ENCODE peak calls at places on chromosomes 16 and 17, in four cellular contexts. One of them, this sample, is unnamed.

GRCh38 chr17:76250141-76250540 is 9.8 kb upstream of the RNF157 start:
- DNase-seq in pancreas: no peak
- DNase-seq in fibroblast of lung: no peak
- DNase-seq in heart right ventricle: no peak
- DNase-seq in this sample: no peak

GRCh38 chr17:41965694-41966375 is 760 bp upstream of the CNP start:
- DNase-seq in pancreas: peak; percentile 80
- DNase-seq in fibroblast of lung: peak; percentile 28
- DNase-seq in heart right ventricle: peak; percentile 44
- DNase-seq in this sample: peak; percentile 28

GRCh38 chr16:55418586-55418985 is 60.4 kb upstream of the MMP2 start:
- DNase-seq in pancreas: no peak
- DNase-seq in fibroblast of lung: peak; percentile 2
- DNase-seq in heart right ventricle: no peak
- DNase-seq in this sample: no peak

GRCh38 chr17:14986127-14986526 is 279.0 kb downstream of the PMP22 start:
- DNase-seq in pancreas: no peak
- DNase-seq in fibroblast of lung: no peak
- DNase-seq in heart right ventricle: no peak
- DNase-seq in this sample: no peak

GRCh38 chr17:7523033-7523432 is 25.8 kb upstream of the TNFSF12 start:
- DNase-seq in pancreas: no peak
- DNase-seq in fibroblast of lung: no peak
- DNase-seq in heart right ventricle: no peak
- DNase-seq in this sample: no peak

GRCh38 chr17:77132411-77133086 is 8.2 kb upstream of the SEC14L1 start:
- DNase-seq in pancreas: no peak
- DNase-seq in fibroblast of lung: no peak
- DNase-seq in heart right ventricle: no peak
- DNase-seq in this sample: no peak

GRCh38 chr16:26599786-26600107 is 467.0 kb upstream of the C16orf82 start:
- DNase-seq in pancreas: no peak
- DNase-seq in fibroblast of lung: no peak
- DNase-seq in heart right ventricle: no peak
- DNase-seq in this sample: no peak

GRCh38 chr16:23950898-23951297 is 115.1 kb downstream of the PRKCB start:
- DNase-seq in pancreas: no peak
- DNase-seq in fibroblast of lung: no peak
- DNase-seq in heart right ventricle: no peak
- DNase-seq in this sample: no peak

GRCh38 chr17:36978810-36979584 is 30.2 kb downstream of the AATF start:
- DNase-seq in pancreas: no peak
- DNase-seq in fibroblast of lung: peak; percentile 58
- DNase-seq in heart right ventricle: no peak
- DNase-seq in this sample: peak; percentile 14

GRCh38 chr17:82269138-82269881 is 4.2 kb downstream of the CSNK1D start:
- DNase-seq in pancreas: no peak
- DNase-seq in fibroblast of lung: no peak
- DNase-seq in heart right ventricle: no peak
- DNase-seq in this sample: no peak

GRCh38 chr17:1920948-1921351 is 91.1 kb downstream of the RPA1 start:
- DNase-seq in pancreas: no peak
- DNase-seq in fibroblast of lung: peak; percentile 21
- DNase-seq in heart right ventricle: peak; percentile 52
- DNase-seq in this sample: no peak

DNA sequence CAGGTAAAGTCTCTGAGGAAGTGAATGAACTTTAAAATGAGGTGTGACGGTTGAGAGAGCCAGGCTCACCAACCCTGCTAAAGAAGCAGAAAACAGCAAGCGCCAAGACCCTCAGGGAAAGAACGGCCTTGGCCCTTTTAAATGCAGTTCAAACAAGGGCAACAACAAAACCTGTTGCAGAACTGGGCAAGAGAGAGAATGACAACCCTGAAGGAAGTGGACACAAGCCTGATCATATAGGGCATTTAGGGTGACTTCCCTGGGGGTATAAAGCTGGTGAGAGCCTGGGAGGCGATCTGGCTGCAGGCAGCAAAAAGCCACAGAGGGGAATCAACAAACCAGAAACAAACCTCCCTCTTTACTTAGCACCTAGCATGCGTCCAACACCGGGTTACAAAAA is 1.0 kb downstream of the CPPED1 start:
- DNase-seq in pancreas: no peak
- DNase-seq in fibroblast of lung: no peak
- DNase-seq in heart right ventricle: no peak
- DNase-seq in this sample: no peak
- H3K4me3 ChIP-seq in pancreas: peak overlapping the region; percentile 49
- H3K4me3 ChIP-seq in fibroblast of lung: peak overlapping the region; percentile 96
- H3K4me3 ChIP-seq in heart right ventricle: peak overlapping the region; percentile 81
- H3K4me3 ChIP-seq in this sample: peak overlapping the region; percentile 86

GRCh38 chr17:64130559-64131001 is 636 bp upstream of the ERN1 start:
- DNase-seq in pancreas: no peak
- DNase-seq in fibroblast of lung: peak; percentile 48
- DNase-seq in heart right ventricle: no peak
- DNase-seq in this sample: peak; percentile 82
- TF ChIP-seq CTCF in pancreas: no peak
- TF ChIP-seq CTCF in fibroblast of lung: no peak
- TF ChIP-seq CTCF in heart right ventricle: no peak
- TF ChIP-seq CTCF in this sample: no peak

GRCh38 chr16:86513471-86514277 is 3.3 kb downstream of the FOXF1 start:
- DNase-seq in pancreas: no peak
- DNase-seq in fibroblast of lung: no peak
- DNase-seq in heart right ventricle: no peak
- DNase-seq in this sample: no peak
- H3K4me3 ChIP-seq in pancreas: no peak overlapping the region
- H3K4me3 ChIP-seq in fibroblast of lung: peak overlapping the region; percentile 97
- H3K4me3 ChIP-seq in heart right ventricle: no peak overlapping the region
- H3K4me3 ChIP-seq in this sample: peak overlapping the region; percentile 77

GRCh38 chr17:35046245-35046644 is 17.3 kb downstream of the RFFL start:
- DNase-seq in pancreas: no peak
- DNase-seq in fibroblast of lung: no peak
- DNase-seq in heart right ventricle: no peak
- DNase-seq in this sample: no peak
- TF ChIP-seq CTCF in pancreas: no peak
- TF ChIP-seq CTCF in fibroblast of lung: no peak
- TF ChIP-seq CTCF in heart right ventricle: no peak
- TF ChIP-seq CTCF in this sample: no peak

GRCh38 chr17:21298056-21298982 is 13.8 kb downstream of the MAP2K3 start:
- DNase-seq in pancreas: peak; percentile 58
- DNase-seq in fibroblast of lung: no peak
- DNase-seq in heart right ventricle: no peak
- DNase-seq in this sample: no peak
- H3K4me3 ChIP-seq in pancreas: no peak overlapping the region
- H3K4me3 ChIP-seq in fibroblast of lung: no peak overlapping the region
- H3K4me3 ChIP-seq in heart right ventricle: no peak overlapping the region
- H3K4me3 ChIP-seq in this sample: no peak overlapping the region

GRCh38 chr16:7272567-7273158 is 60.0 kb upstream of the RBFOX1 start:
- DNase-seq in pancreas: no peak
- DNase-seq in fibroblast of lung: no peak
- DNase-seq in heart right ventricle: no peak
- DNase-seq in this sample: no peak

GRCh38 chr16:7270823-7271222 is 61.8 kb upstream of the RBFOX1 start:
- DNase-seq in pancreas: no peak
- DNase-seq in fibroblast of lung: no peak
- DNase-seq in heart right ventricle: no peak
- DNase-seq in this sample: no peak

GRCh38 chr16:7270006-7270405 is 62.6 kb upstream of the RBFOX1 start:
- DNase-seq in pancreas: no peak
- DNase-seq in fibroblast of lung: no peak
- DNase-seq in heart right ventricle: no peak
- DNase-seq in this sample: no peak

GRCh38 chr16:7268182-7268581 is 64.5 kb upstream of the RBFOX1 start:
- DNase-seq in pancreas: no peak
- DNase-seq in fibroblast of lung: no peak
- DNase-seq in heart right ventricle: no peak
- DNase-seq in this sample: no peak
- TF ChIP-seq CTCF in pancreas: peak; percentile 42
- TF ChIP-seq CTCF in fibroblast of lung: peak; percentile 28
- TF ChIP-seq CTCF in heart right ventricle: peak; percentile 66
- TF ChIP-seq CTCF in this sample: peak; percentile 29

GRCh38 chr16:31216116-31216469 is 842 bp downstream of the PYDC1 start:
- DNase-seq in pancreas: no peak
- DNase-seq in fibroblast of lung: no peak
- DNase-seq in heart right ventricle: no peak
- DNase-seq in this sample: no peak
- H3K4me3 ChIP-seq in pancreas: peak overlapping the region; percentile 44
- H3K4me3 ChIP-seq in fibroblast of lung: no peak overlapping the region
- H3K4me3 ChIP-seq in heart right ventricle: peak overlapping the region; percentile 53
- H3K4me3 ChIP-seq in this sample: no peak overlapping the region

GRCh38 chr16:78416400-78416799 is 316.9 kb downstream of the WWOX start:
- DNase-seq in pancreas: no peak
- DNase-seq in fibroblast of lung: no peak
- DNase-seq in heart right ventricle: no peak
- DNase-seq in this sample: no peak
- TF ChIP-seq CTCF in pancreas: no peak
- TF ChIP-seq CTCF in fibroblast of lung: no peak
- TF ChIP-seq CTCF in heart right ventricle: no peak
- TF ChIP-seq CTCF in this sample: no peak

GRCh38 chr16:28554634-28555423 is 1.1 kb downstream of the SGF29 start:
- DNase-seq in pancreas: no peak
- DNase-seq in fibroblast of lung: no peak
- DNase-seq in heart right ventricle: no peak
- DNase-seq in this sample: no peak
- H3K4me3 ChIP-seq in pancreas: peak overlapping the region; percentile 73
- H3K4me3 ChIP-seq in fibroblast of lung: peak overlapping the region; percentile 68
- H3K4me3 ChIP-seq in heart right ventricle: peak overlapping the region; percentile 72
- H3K4me3 ChIP-seq in this sample: peak overlapping the region; percentile 68

DNA sequence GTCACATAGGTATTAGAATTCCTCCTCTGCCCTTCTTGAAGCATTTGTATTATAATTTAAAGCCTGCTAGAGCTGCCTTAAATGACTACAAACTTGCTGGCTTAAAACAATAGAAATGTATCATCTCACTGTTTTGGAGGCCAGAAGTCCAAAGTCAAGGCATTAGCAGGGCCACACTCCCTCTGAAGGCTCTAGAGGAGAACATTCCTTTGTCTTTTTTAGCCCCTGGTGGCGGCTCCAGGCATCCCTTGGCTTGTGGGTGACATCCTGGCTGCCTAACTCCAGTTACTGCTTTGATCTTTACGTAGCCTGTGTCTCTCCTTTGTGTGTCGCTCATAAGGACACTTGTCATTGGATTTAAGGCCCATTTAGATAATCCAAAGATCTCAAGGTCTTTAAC is 186.6 kb upstream of the SALL1 start:
- DNase-seq in pancreas: no peak
- DNase-seq in fibroblast of lung: no peak
- DNase-seq in heart right ventricle: no peak
- DNase-seq in this sample: no peak
- TF ChIP-seq CTCF in pancreas: no peak
- TF ChIP-seq CTCF in fibroblast of lung: no peak
- TF ChIP-seq CTCF in heart right ventricle: no peak
- TF ChIP-seq CTCF in this sample: no peak